ENCODE peak calls at places on chromosomes 11 and 22, in four cellular contexts. Z, J, C and B are unnamed samples.

GRCh38 chr11:11975201-11976092 is 33.0 kb downstream of the DKK3 start:
- DNase-seq in Z (no peak), J (no peak), C (no peak), B (no peak)

GRCh38 chr22:48072777-48073176 is 1310.3 kb downstream of the TBC1D22A start:
- DNase-seq in Z (no peak), J (no peak), C (no peak), B (no peak)

GRCh38 chr11:497565-498296 is 9.3 kb downstream of the RNH1 start:
- DNase-seq in Z (no peak), J (no peak), C (no peak), B (no peak)

GRCh38 chr11:70661763-70662501 is 263.6 kb downstream of the CTTN start:
- DNase-seq in Z (no peak), J (no peak), C (no peak), B (no peak)

GRCh38 chr22:22099833-22100812 is 117.5 kb upstream of the TOP3B start:
- DNase-seq in Z (no peak), J (no peak), C (no peak), B (no peak)

GRCh38 chr22:44455963-44456358 is 42.1 kb downstream of the RTL6 start:
- DNase-seq in Z (no peak), J (no peak), C (peak; percentile 6), B (no peak)

GRCh38 chr11:118715245-118715807 is 35.9 kb upstream of the TREH start:
- DNase-seq in Z (peak; percentile 60), J (no peak), C (peak; percentile 24), B (no peak)

GRCh38 chr11:84901986-84902385 is 725.2 kb downstream of the DLG2 start:
- DNase-seq in Z (no peak), J (no peak), C (no peak), B (no peak)

GRCh38 chr11:116033931-116034553 is 529.8 kb upstream of the CADM1 start:
- DNase-seq in Z (no peak), J (no peak), C (no peak), B (no peak)

GRCh38 chr11:74822187-74822586 is 73.5 kb downstream of the RNF169 start:
- DNase-seq in Z (no peak), J (no peak), C (no peak), B (no peak)

GRCh38 chr11:92136792-92137191 is 87.8 kb upstream of the FAT3 start:
- DNase-seq in Z (no peak), J (no peak), C (no peak), B (no peak)
- TF ChIP-seq CTCF in Z (peak; percentile 39), J (no peak), C (no peak), B (no peak)

DNA sequence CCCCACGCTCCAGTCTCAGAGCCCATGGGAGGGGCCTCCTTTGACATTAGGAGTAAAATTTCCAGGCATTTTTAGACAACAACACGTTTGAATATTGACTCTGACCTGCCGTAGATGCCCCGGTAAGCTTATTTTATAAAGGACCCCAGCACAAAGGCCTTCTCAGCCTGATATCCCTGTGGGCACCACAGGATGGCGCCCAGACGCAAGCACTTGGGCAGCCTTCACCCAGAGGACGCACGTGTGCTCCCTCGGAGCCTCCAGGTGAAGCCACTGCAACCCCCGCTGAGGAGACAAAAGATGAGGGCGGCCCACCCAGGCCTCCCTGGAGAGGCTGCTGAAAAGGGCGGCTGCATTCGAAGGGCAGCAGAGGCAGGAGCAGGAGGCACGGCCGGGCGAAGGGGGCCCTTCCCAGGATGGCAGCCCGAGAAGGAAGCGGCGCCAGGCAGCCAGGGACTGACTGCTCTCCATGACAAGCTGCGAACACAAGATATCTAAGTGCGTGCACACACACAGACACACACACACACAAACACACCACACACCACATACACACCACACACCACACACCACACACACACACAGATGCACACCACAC is 15.2 kb upstream of the TH start:
- DNase-seq in Z (no peak), J (peak; percentile 19), C (no peak), B (peak; percentile 69)
- TF ChIP-seq CTCF in Z (peak; percentile 51), J (peak; percentile 52), C (peak; percentile 53), B (peak; percentile 50)

GRCh38 chr11:2836335-2837095 is 49.1 kb downstream of the CDKN1C start:
- DNase-seq in Z (no peak), J (no peak), C (no peak), B (no peak)

GRCh38 chr11:2835768-2836150 is 49.8 kb downstream of the CDKN1C start:
- DNase-seq in Z (no peak), J (no peak), C (no peak), B (no peak)

GRCh38 chr11:2838091-2838490 is 47.5 kb downstream of the CDKN1C start:
- DNase-seq in Z (no peak), J (no peak), C (no peak), B (no peak)

GRCh38 chr11:2837651-2838050 is 47.9 kb downstream of the CDKN1C start:
- DNase-seq in Z (no peak), J (no peak), C (no peak), B (no peak)

GRCh38 chr11:2837096-2837601 is 48.4 kb downstream of the CDKN1C start:
- DNase-seq in Z (peak; percentile 48), J (no peak), C (peak; percentile 22), B (peak; percentile 76)
- TF ChIP-seq CTCF in Z (no peak), J (no peak), C (peak; percentile 5), B (peak; percentile 22)

GRCh38 chr11:39365809-39366436 is 2093.5 kb downstream of the LRRC4C start:
- DNase-seq in Z (peak; percentile 37), J (no peak), C (no peak), B (no peak)
- TF ChIP-seq CTCF in Z (peak; percentile 41), J (no peak), C (no peak), B (no peak)

DNA sequence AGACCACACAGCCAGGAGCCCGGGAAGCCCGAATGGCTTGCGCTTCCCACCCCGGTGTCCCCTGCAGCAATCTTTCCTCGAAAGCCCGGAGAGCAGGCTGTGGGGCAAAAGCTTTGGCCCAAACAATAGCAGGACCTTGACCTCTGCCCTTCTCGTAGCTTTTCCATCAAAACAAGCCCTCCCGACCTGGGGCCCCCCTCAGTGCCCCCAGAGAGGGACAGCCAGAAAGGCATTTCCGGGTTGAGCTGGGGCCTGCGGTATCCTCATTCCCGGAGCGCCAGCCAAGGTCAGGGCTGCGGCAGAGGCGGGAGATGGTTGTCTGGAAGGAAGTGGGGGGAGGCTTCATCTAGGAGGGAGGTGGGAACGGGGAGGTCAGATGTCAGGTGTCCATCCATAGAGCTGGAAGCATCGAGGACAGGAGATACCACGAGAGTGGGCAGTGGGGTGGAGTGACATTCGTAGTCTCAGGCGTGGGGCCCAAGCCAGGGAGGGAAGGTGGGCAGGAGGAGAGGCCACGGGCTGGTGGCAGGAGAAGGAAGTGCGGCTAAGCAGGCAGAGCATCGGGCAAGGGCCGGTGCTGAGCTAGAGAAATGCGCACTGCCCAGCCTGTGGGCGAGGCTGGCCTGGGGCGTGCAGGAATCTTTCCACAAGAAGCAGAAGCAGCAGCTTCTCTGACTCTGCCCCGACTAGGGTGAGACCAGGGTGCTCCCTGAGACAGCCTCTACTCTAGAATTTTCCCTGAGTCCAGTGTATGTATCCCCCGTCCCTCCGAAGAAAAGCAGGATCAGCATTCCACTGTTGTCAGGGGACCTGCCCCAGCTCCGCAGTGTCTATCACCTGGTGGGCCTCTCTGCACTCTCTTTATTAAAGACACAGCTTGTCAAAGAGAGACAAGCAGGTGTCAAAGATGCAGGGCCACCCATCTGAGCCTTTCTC is 14.3 kb downstream of the PDGFB start:
- DNase-seq in Z (no peak), J (no peak), C (no peak), B (no peak)
- TF ChIP-seq CTCF in Z (no peak), J (no peak), C (no peak), B (no peak)